ENCODE peak calls at places on chromosome 19, in six cellular contexts. K is heart left ventricle, A is ascending aorta, P is tibial nerve, O is A549, I is GM23338. L is an unnamed sample.

GRCh38 chr19:47274891-47275865 is 493 bp downstream of the INAFM1 start:
- DNase-seq in A (peak; percentile 76), P (no peak), I (peak; percentile 62), K (peak; percentile 45), O (no peak), L (no peak)

GRCh38 chr19:629961-630714 is 3.2 kb downstream of the POLRMT start:
- DNase-seq in O (no peak), P (no peak), I (no peak), K (no peak), A (no peak), L (no peak)

GRCh38 chr19:56403261-56403660 is 871 bp upstream of the ZNF583 start:
- DNase-seq in I (no peak), K (no peak), P (no peak), A (no peak), O (no peak), L (no peak)

GRCh38 chr19:13154241-13154778 is 4.1 kb downstream of the IER2 start:
- DNase-seq in K (peak; percentile 91), O (no peak), I (peak; percentile 33), A (peak; percentile 97), P (peak; percentile 92), L (peak; percentile 96)

GRCh38 chr19:35712910-35713845 is 4.6 kb upstream of the KMT2B start:
- DNase-seq in K (no peak), A (no peak), I (peak; percentile 32), O (no peak), P (no peak), L (no peak)

GRCh38 chr19:32606289-32606688 is 25.3 kb downstream of the PDCD5 start:
- DNase-seq in P (no peak), I (no peak), A (no peak), K (no peak), O (no peak), L (no peak)

GRCh38 chr19:39399684-39400465 is 6.8 kb upstream of the ZFP36 start:
- DNase-seq in O (no peak), P (no peak), I (no peak), K (no peak), A (no peak), L (no peak)

GRCh38 chr19:13001502-13002388 is 6.5 kb downstream of the NFIX start:
- DNase-seq in P (peak; percentile 78), O (no peak), K (peak; percentile 76), A (peak; percentile 85), I (no peak), L (peak; percentile 84)

GRCh38 chr19:9883764-9884163 is 48.6 kb downstream of the PIN1 start:
- DNase-seq in A (no peak), P (no peak), O (no peak), K (no peak), I (no peak), L (no peak)

GRCh38 chr19:41882568-41883462 is at the start of gene ARHGEF1:
- DNase-seq in A (no peak), P (no peak), O (peak; percentile 90), K (peak; percentile 84), I (peak; percentile 62), L (no peak)

GRCh38 chr19:2087621-2088100 is 8.5 kb downstream of the MOB3A start:
- DNase-seq in P (no peak), I (no peak), A (no peak), K (no peak), O (no peak), L (no peak)

GRCh38 chr19:14369399-14370168 is 11.7 kb upstream of the ADGRE5 start:
- DNase-seq in P (no peak), I (no peak), K (peak; percentile 63), O (no peak), A (peak; percentile 90), L (peak; percentile 34)

GRCh38 chr19:46471116-46471733 is at the start of gene PNMA8A:
- DNase-seq in P (no peak), I (peak; percentile 96), O (peak; percentile 65), A (peak; percentile 93), K (peak; percentile 80), L (peak; percentile 52)

GRCh38 chr19:1882089-1882785 is 3.1 kb downstream of the ABHD17A start:
- DNase-seq in I (no peak), P (no peak), A (peak; percentile 66), K (no peak), O (no peak), L (no peak)

GRCh38 chr19:14343286-14343685 is 38.0 kb upstream of the ADGRE5 start:
- DNase-seq in A (no peak), O (no peak), K (no peak), P (no peak), I (no peak), L (no peak)

DNA sequence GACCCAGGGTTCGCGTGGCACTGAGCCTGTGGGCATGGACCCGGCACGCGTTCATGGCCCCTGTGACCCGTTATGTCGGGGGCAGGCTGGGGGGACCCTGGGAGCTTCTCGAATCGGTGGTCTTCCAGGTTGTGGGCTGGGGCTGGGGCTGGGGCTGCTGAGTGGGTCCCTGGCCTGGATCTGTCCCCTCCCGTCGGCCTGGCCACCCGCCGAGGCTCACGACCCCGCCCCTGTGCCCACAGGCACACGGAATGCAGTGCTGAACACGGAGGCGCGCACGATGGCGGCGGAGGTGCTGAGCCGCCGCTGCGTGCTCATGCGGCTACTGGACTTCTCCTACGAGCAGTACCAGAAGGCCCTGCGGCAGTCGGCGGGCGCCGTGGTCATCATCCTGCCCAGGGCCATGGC is 6.5 kb downstream of the NCLN start:
- DNase-seq in I (no peak), O (no peak), K (no peak), P (no peak), A (no peak), L (no peak)
- TF ChIP-seq CTCF in I (no peak), O (no peak), K (no peak), P (no peak), A (no peak), L (no peak)

DNA sequence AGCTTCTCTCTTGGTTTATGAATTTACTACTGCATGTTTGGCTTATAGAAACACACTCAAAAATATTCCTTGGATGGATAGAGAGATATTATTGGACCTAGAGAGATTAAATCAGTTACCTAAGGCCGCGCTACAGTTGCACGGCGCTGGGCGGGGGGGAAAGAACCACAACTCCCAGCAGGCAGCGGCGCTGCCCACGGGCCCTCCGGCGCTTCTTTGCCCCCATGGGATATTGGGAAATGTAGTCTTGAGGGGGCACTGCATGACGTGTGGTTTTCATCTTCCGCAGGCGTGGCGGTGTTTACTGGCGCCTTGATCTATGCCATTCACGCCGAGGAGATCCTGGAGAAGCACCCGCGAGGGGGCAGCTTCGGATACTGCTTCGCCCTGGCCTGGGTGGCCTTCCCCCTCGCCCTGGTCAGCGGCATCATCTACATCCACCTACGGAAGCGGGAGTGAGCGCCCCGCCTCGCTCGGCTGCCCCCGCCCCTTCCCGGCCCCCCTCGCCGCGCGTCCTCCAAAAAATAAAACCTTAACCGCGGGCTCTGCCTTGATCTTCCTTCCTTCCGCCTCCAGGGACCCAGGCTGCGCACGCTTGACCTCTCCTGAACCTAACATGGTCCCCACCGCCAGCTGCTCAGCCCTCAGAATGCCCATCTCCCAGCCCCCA is 4.8 kb downstream of the EMP3 start:
- DNase-seq in I (peak; percentile 95), P (peak; percentile 32), A (peak; percentile 71), K (peak; percentile 79), O (no peak), L (peak; percentile 91)
- H3K4me1 ChIP-seq in I (peaks cover 23% of the 10 kb centered on the region), P (no peaks in the 10 kb centered on the region), A (peaks cover 22% of the 10 kb centered on the region), K (peaks cover 55% of the 10 kb centered on the region), O (peaks cover 19% of the 10 kb centered on the region), L (peaks cover 4% of the 10 kb centered on the region)

GRCh38 chr19:19028526-19028925 is 4.8 kb downstream of the SUGP2 start:
- DNase-seq in A (no peak), P (no peak), K (no peak), O (no peak), I (no peak), L (no peak)

GRCh38 chr19:19021115-19021514 is 12.2 kb downstream of the SUGP2 start:
- DNase-seq in O (no peak), K (no peak), P (no peak), A (no peak), I (no peak), L (no peak)

GRCh38 chr19:19027228-19027627 is 6.1 kb downstream of the SUGP2 start:
- DNase-seq in K (no peak), A (no peak), P (no peak), I (no peak), O (no peak), L (no peak)

GRCh38 chr19:19022380-19022961 is 10.8 kb downstream of the SUGP2 start:
- DNase-seq in I (no peak), K (no peak), P (no peak), A (no peak), O (no peak), L (no peak)

GRCh38 chr19:19026299-19026971 is 6.9 kb downstream of the SUGP2 start:
- DNase-seq in P (peak; percentile 38), O (no peak), I (peak; percentile 27), A (no peak), K (no peak), L (no peak)
- TF ChIP-seq CTCF in P (no peak), O (peak; percentile 6), I (peak; percentile 27), A (no peak), K (no peak), L (no peak)

GRCh38 chr19:18021121-18021755 is 13.3 kb downstream of the ARRDC2 start:
- DNase-seq in O (no peak), K (peak; percentile 89), I (no peak), A (peak; percentile 95), P (peak; percentile 78), L (peak; percentile 83)
- H3K4me1 ChIP-seq in O (peaks cover 42% of the 10 kb centered on the region), K (peaks cover 81% of the 10 kb centered on the region), I (no peaks in the 10 kb centered on the region), A (peaks cover 71% of the 10 kb centered on the region), P (no peaks in the 10 kb centered on the region), L (peaks cover 26% of the 10 kb centered on the region)